ENCODE peak calls at places on chromosomes 12 and 14, in seven cellular contexts. P is mucosa of gallbladder; S is psoas muscle; B is NCI-H1436; I is MV-4-11; U is natural killer cell treated with Interleukin-12 subunit alpha and Interleukin-12 subunit beta and Interleukin-15 and Interleukin-18, amount 100 ng/mL, for 72 hours; H is sciatic nerve. L is an unnamed sample.

GRCh38 chr12:107368586-107368985 is 275.2 kb upstream of the CRY1 start:
- DNase-seq in P (no peak), S (no peak), B (no peak), I (no peak), U (peak), H (no peak), L (no peak)

GRCh38 chr12:132723764-132724140 is 13.1 kb downstream of the PGAM5 start:
- DNase-seq in P (no peak), S (no peak), B (no peak), I (no peak), U (no peak), H (no peak), L (no peak)

GRCh38 chr12:55060470-55060869 is 40.7 kb downstream of the NEUROD4 start:
- DNase-seq in P (no peak), S (no peak), B (no peak), I (peak), U (no peak), H (no peak), L (no peak)

GRCh38 chr14:36942522-36943245 is 229.7 kb downstream of the SLC25A21 start:
- DNase-seq in P (no peak), S (no peak), B (no peak), I (no peak), U (no peak), H (no peak), L (no peak)

GRCh38 chr12:124828264-124829007 is 35.2 kb downstream of the SCARB1 start:
- DNase-seq in P (peak), S (no peak), B (no peak), I (no peak), U (no peak), H (no peak), L (no peak)

GRCh38 chr12:109771746-109772621 is 58.4 kb downstream of the FAM222A start:
- DNase-seq in P (no peak), S (no peak), B (no peak), I (no peak), U (no peak), H (peak), L (no peak)

GRCh38 chr14:59182641-59183040 is 5.8 kb upstream of the DAAM1 start:
- DNase-seq in P (no peak), S (no peak), B (no peak), I (no peak), U (no peak), H (no peak), L (no peak)

GRCh38 chr12:78916845-78917480 is 52.4 kb downstream of the SYT1 start:
- DNase-seq in P (no peak), S (no peak), B (no peak), I (no peak), U (no peak), H (no peak), L (no peak)